ENCODE peak calls at places on chromosome 12, in eight cellular contexts. U is Right ventricle myocardium superior; V is left kidney; Z is hippocampal formation; Q is RCC 7860; O is stimulated activated CD4-positive, alpha-beta T cell treated with anti-CD3 and anti-CD28 coated beads, Interleukin-12 subunit alpha, Interleukin-12 subunit beta, amount 100 ng/mL, for 4 hours; I is GM12864; J is activated T-helper 1 cell treated with Interleukin-2 at 50 U/mL for 16 hours. F is an unnamed sample.

GRCh38 chr12:110821917-110822316 is 24.9 kb upstream of the CCDC63 start:
- DNase-seq in V (no peak), I (no peak), U (no peak), Q (no peak), O (no peak), Z (no peak), J (no peak), F (no peak)

GRCh38 chr12:107369679-107370078 is 276.3 kb upstream of the CRY1 start:
- DNase-seq in Z (no peak), Q (no peak), O (no peak), I (no peak), J (no peak), U (no peak), V (no peak), F (no peak)

GRCh38 chr12:49705479-49706267 is 1.5 kb downstream of the FMNL3 start:
- DNase-seq in I (peak; percentile 55), V (no peak), Z (peak; percentile 31), J (no peak), Q (peak; percentile 82), U (peak; percentile 52), O (peak; percentile 14), F (peak; percentile 58)

GRCh38 chr12:91588874-91589454 is 406.3 kb upstream of the DCN start:
- DNase-seq in J (no peak), Q (no peak), Z (no peak), V (peak; percentile 5), I (no peak), O (no peak), U (no peak), F (no peak)

GRCh38 chr12:122422769-122423257 is 344 bp upstream of the CLIP1 start:
- DNase-seq in O (peak; percentile 43), Q (peak; percentile 25), V (peak; percentile 74), Z (no peak), J (no peak), I (no peak), U (no peak), F (no peak)

GRCh38 chr12:124919646-124920352 is 5.3 kb upstream of the UBC start:
- DNase-seq in Z (no peak), U (no peak), I (peak; percentile 72), V (no peak), J (no peak), Q (peak; percentile 49), O (no peak), F (peak; percentile 77)

GRCh38 chr12:52681551-52682380 is 1.6 kb upstream of the KRT1 start:
- DNase-seq in V (no peak), U (no peak), Z (no peak), O (peak; percentile 3), J (no peak), Q (no peak), I (no peak), F (no peak)

GRCh38 chr12:94049718-94050117 is 98.7 kb upstream of the PLXNC1 start:
- DNase-seq in U (no peak), I (no peak), Q (no peak), Z (no peak), O (no peak), V (no peak), J (no peak), F (no peak)

GRCh38 chr12:131105736-131106356 is 152.1 kb downstream of the ADGRD1 start:
- DNase-seq in V (peak; percentile 38), O (peak; percentile 51), I (no peak), Q (no peak), U (peak; percentile 39), J (no peak), Z (peak; percentile 33), F (no peak)

GRCh38 chr12:12138203-12139154 is 67.7 kb downstream of the BCL2L14 start:
- DNase-seq in U (no peak), Q (peak; percentile 11), O (no peak), V (no peak), I (no peak), Z (no peak), J (no peak), F (no peak)

GRCh38 chr12:28294300-28294699 is 104.0 kb downstream of the CCDC91 start:
- DNase-seq in V (no peak), U (no peak), J (no peak), I (no peak), O (no peak), Z (no peak), Q (no peak), F (no peak)

GRCh38 chr12:97960741-97961608 is 498.4 kb downstream of the RMST start:
- DNase-seq in O (no peak), I (peak; percentile 13), V (peak; percentile 62), U (no peak), Q (no peak), J (no peak), Z (no peak), F (peak; percentile 64)

GRCh38 chr12:74598819-74599218 is 61.2 kb downstream of the ATXN7L3B start:
- DNase-seq in V (no peak), J (no peak), I (no peak), Q (peak; percentile 7), Z (no peak), U (no peak), O (no peak), F (no peak)

GRCh38 chr12:132049442-132049841 is 94.7 kb downstream of the DDX51 start:
- DNase-seq in J (no peak), O (no peak), Q (no peak), U (no peak), Z (no peak), V (no peak), I (no peak), F (no peak)

GRCh38 chr12:107990325-107990724 is 138.8 kb upstream of the WSCD2 start:
- DNase-seq in J (no peak), U (peak; percentile 38), Z (peak; percentile 11), O (no peak), I (peak; percentile 12), V (peak; percentile 72), Q (no peak), F (peak; percentile 62)

GRCh38 chr12:100249936-100250335 is 16.9 kb downstream of the DEPDC4 start:
- DNase-seq in I (no peak), Z (no peak), U (no peak), O (no peak), J (no peak), V (no peak), Q (no peak), F (no peak)

GRCh38 chr12:67070307-67070600 is 198.9 kb upstream of the CAND1 start:
- DNase-seq in Z (no peak), U (no peak), V (no peak), J (no peak), I (no peak), O (no peak), Q (no peak), F (no peak)

GRCh38 chr12:28966049-28966778 is 182.9 kb upstream of the FAR2 start:
- DNase-seq in U (peak; percentile 58), Z (no peak), Q (no peak), V (peak; percentile 21), J (no peak), O (no peak), I (no peak), F (peak; percentile 28)

GRCh38 chr12:106249411-106250135 is 1.8 kb upstream of the CKAP4 start:
- DNase-seq in J (no peak), O (no peak), I (peak; percentile 88), U (no peak), Z (no peak), Q (no peak), V (peak; percentile 18), F (no peak)

GRCh38 chr12:101829639-101830390 is 944 bp downstream of the GNPTAB start:
- DNase-seq in Z (no peak), J (no peak), V (peak; percentile 56), Q (peak; percentile 12), I (no peak), O (no peak), U (no peak), F (no peak)

GRCh38 chr12:121590476-121591143 is 9.8 kb upstream of the KDM2B start:
- DNase-seq in U (no peak), J (peak; percentile 50), V (peak; percentile 79), I (peak; percentile 42), Q (peak; percentile 11), O (peak; percentile 28), Z (no peak), F (no peak)

GRCh38 chr12:93889516-93890202 is 212.5 kb downstream of the CRADD start:
- DNase-seq in O (no peak), U (peak; percentile 47), I (no peak), Q (no peak), J (no peak), Z (no peak), V (no peak), F (no peak)

GRCh38 chr12:4775936-4776335 is 55.7 kb downstream of the GALNT8 start:
- DNase-seq in I (no peak), Z (no peak), J (no peak), V (no peak), U (no peak), O (no peak), Q (no peak), F (peak; percentile 52)

GRCh38 chr12:65464930-65465329 is 186.4 kb downstream of the MSRB3 start:
- DNase-seq in O (no peak), I (no peak), Z (no peak), U (no peak), J (no peak), V (peak; percentile 50), Q (no peak), F (no peak)

GRCh38 chr12:54356228-54356627 is 8.1 kb downstream of the GPR84 start:
- DNase-seq in V (peak; percentile 35), O (no peak), J (no peak), Z (no peak), I (no peak), U (no peak), Q (no peak), F (no peak)

GRCh38 chr12:101695698-101696097 is 1.7 kb upstream of the CHPT1 start:
- DNase-seq in U (no peak), Q (no peak), O (no peak), V (no peak), J (no peak), Z (no peak), I (no peak), F (no peak)

GRCh38 chr12:991350-992278 is 591 bp downstream of the ERC1 start:
- DNase-seq in Z (no peak), I (no peak), Q (no peak), J (no peak), U (no peak), O (no peak), V (peak; percentile 57), F (no peak)

GRCh38 chr12:4720637-4720995 is 416 bp downstream of the GALNT8 start:
- DNase-seq in O (no peak), V (no peak), Z (no peak), U (no peak), J (no peak), Q (no peak), I (no peak), F (no peak)

GRCh38 chr12:123050331-123050809 is 69.9 kb downstream of the ARL6IP4 start:
- DNase-seq in I (no peak), Q (peak; percentile 59), O (no peak), V (no peak), J (no peak), U (peak; percentile 68), Z (no peak), F (no peak)

F was measured in SK-MEL-5.